ENCODE peak calls at places on chromosome 7, in four cellular contexts. One of them, this sample, is unnamed.

GRCh38 chr7:29565186-29565540 is 1.5 kb downstream of the PRR15 start:
- DNase-seq in HCT116: no peak
- DNase-seq in H1: no peak
- DNase-seq in GM12878: no peak
- DNase-seq in this sample: no peak

GRCh38 chr7:3416453-3416852 is 115.4 kb downstream of the SDK1 start:
- DNase-seq in HCT116: no peak
- DNase-seq in H1: no peak
- DNase-seq in GM12878: no peak
- DNase-seq in this sample: no peak

GRCh38 chr7:95636140-95636539 is 39.8 kb upstream of the PDK4 start:
- DNase-seq in HCT116: peak
- DNase-seq in H1: no peak
- DNase-seq in GM12878: no peak
- DNase-seq in this sample: no peak

GRCh38 chr7:44634187-44634838 is 27.9 kb downstream of the OGDH start:
- DNase-seq in HCT116: no peak
- DNase-seq in H1: no peak
- DNase-seq in GM12878: no peak
- DNase-seq in this sample: no peak

GRCh38 chr7:73999664-74000420 is 28.1 kb upstream of the ELN start:
- DNase-seq in HCT116: no peak
- DNase-seq in H1: no peak
- DNase-seq in GM12878: no peak
- DNase-seq in this sample: no peak

GRCh38 chr7:39696631-39697030 is 73.3 kb downstream of the RALA start:
- DNase-seq in HCT116: no peak
- DNase-seq in H1: no peak
- DNase-seq in GM12878: no peak
- DNase-seq in this sample: no peak

GRCh38 chr7:30521532-30521931 is 16.9 kb upstream of the GGCT start:
- DNase-seq in HCT116: no peak
- DNase-seq in H1: no peak
- DNase-seq in GM12878: no peak
- DNase-seq in this sample: no peak

GRCh38 chr7:92873776-92874175 is 37.4 kb upstream of the CDK6 start:
- DNase-seq in HCT116: no peak
- DNase-seq in H1: no peak
- DNase-seq in GM12878: no peak
- DNase-seq in this sample: no peak

GRCh38 chr7:75010036-75010435 is 45.5 kb downstream of the CASTOR2 start:
- DNase-seq in HCT116: no peak
- DNase-seq in H1: no peak
- DNase-seq in GM12878: no peak
- DNase-seq in this sample: no peak

GRCh38 chr7:74503061-74503460 is 49.4 kb downstream of the GTF2IRD1 start:
- DNase-seq in HCT116: no peak
- DNase-seq in H1: no peak
- DNase-seq in GM12878: no peak
- DNase-seq in this sample: no peak

GRCh38 chr7:80210400-80210799 is 75.8 kb downstream of the GNAI1 start:
- DNase-seq in HCT116: no peak
- DNase-seq in H1: no peak
- DNase-seq in GM12878: no peak
- DNase-seq in this sample: no peak

GRCh38 chr7:24821045-24821853 is 64.0 kb upstream of the GSDME start:
- DNase-seq in HCT116: peak
- DNase-seq in H1: no peak
- DNase-seq in GM12878: peak
- DNase-seq in this sample: no peak

GRCh38 chr7:17709599-17709998 is 230.7 kb downstream of the SNX13 start:
- DNase-seq in HCT116: no peak
- DNase-seq in H1: no peak
- DNase-seq in GM12878: no peak
- DNase-seq in this sample: no peak

GRCh38 chr7:38273286-38273995 is at the start of gene TARP:
- DNase-seq in HCT116: no peak
- DNase-seq in H1: no peak
- DNase-seq in GM12878: no peak
- DNase-seq in this sample: no peak

GRCh38 chr7:17774248-17774647 is 166.0 kb downstream of the SNX13 start:
- DNase-seq in HCT116: no peak
- DNase-seq in H1: no peak
- DNase-seq in GM12878: no peak
- DNase-seq in this sample: no peak

GRCh38 chr7:1713502-1714484 is 43.7 kb downstream of the ELFN1 start:
- DNase-seq in HCT116: no peak
- DNase-seq in H1: no peak
- DNase-seq in GM12878: no peak
- DNase-seq in this sample: peak

GRCh38 chr7:127871226-127871625 is 160.0 kb downstream of the LRRC4 start:
- DNase-seq in HCT116: no peak
- DNase-seq in H1: no peak
- DNase-seq in GM12878: no peak
- DNase-seq in this sample: no peak
- TF ChIP-seq ZNF274 in HCT116: no peak
- TF ChIP-seq ZNF274 in H1: no peak
- TF ChIP-seq ZNF274 in GM12878: no peak
- TF ChIP-seq ZNF274 in this sample: no peak

DNA sequence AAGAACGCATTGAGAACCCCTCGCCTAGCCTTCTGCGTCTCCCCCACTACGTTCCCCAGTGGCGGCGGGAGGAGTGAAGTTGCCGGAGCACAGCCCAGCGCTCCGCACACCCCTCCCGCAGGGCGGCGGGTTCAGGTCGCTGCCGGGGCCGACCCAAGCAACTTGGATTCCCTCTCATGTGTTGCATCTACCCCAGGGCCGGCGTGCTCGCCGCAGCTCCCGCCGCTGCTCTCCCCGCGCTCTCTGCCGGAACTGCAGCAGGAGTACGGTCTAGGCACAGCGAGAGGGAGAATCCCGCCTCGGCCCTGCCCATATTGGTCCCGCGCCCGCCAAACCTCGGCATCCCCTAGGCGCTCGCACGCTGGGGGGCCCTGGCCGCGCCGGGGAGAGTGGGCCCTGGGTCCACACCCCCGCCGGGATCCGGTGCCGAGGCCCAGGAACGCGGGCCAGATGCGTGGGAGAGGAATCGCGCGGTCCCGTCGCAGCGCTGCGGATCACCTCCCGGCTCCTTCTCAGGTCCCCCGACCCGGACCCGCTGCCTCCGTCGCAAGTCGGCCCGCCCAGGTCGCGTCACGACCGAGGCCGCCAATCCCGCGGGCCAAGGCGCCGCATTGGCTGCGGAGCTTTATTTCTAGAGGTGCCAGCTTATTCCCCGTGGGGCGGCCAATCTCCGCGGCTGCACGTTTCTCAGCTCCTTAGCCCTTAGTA is 648 bp upstream of the TMEM243 start:
- DNase-seq in HCT116: peak
- DNase-seq in H1: peak
- DNase-seq in GM12878: no peak
- DNase-seq in this sample: peak
- H3K4me3 ChIP-seq in HCT116: peak
- H3K4me3 ChIP-seq in H1: peak
- H3K4me3 ChIP-seq in GM12878: peak
- H3K4me3 ChIP-seq in this sample: peak

GRCh38 chr7:138002096-138002827 is 376 bp upstream of the CREB3L2 start:
- DNase-seq in HCT116: peak
- DNase-seq in H1: peak
- DNase-seq in GM12878: peak
- DNase-seq in this sample: peak
- H3K9ac ChIP-seq in HCT116: peak
- H3K9ac ChIP-seq in H1: no peak
- H3K9ac ChIP-seq in GM12878: peak
- H3K9ac ChIP-seq in this sample: peak

GRCh38 chr7:157937432-157937831 is 600.6 kb downstream of the DNAJB6 start:
- DNase-seq in HCT116: no peak
- DNase-seq in H1: no peak
- DNase-seq in GM12878: no peak
- DNase-seq in this sample: no peak
- TF ChIP-seq ZNF274 in HCT116: no peak
- TF ChIP-seq ZNF274 in H1: no peak
- TF ChIP-seq ZNF274 in GM12878: no peak
- TF ChIP-seq ZNF274 in this sample: no peak